ENCODE peak calls at places on chromosome 11, in nine cellular contexts. I is right cardiac atrium, P is neuronal stem cell, G is heart right ventricle, D is cardiac muscle cell, Q is lower lobe of right lung, C is breast epithelium, U is SJCRH30, K is heart left ventricle. M is an unnamed sample.

GRCh38 chr11:7543302-7543701 is 29.5 kb downstream of the PPFIBP2 start:
- DNase-seq in I (no peak), P (no peak), G (no peak), D (no peak), Q (no peak), C (no peak), U (no peak), K (no peak), M (no peak)

GRCh38 chr11:72684236-72684912 is 10.2 kb upstream of the PDE2A start:
- DNase-seq in I (peak; percentile 87), P (no peak), G (peak; percentile 74), D (peak; percentile 50), Q (peak; percentile 68), C (no peak), U (peak; percentile 42), K (peak; percentile 83), M (peak; percentile 7)

GRCh38 chr11:93652679-93653078 is 8.8 kb upstream of the CEP295 start:
- DNase-seq in I (no peak), P (no peak), G (no peak), D (no peak), Q (no peak), C (no peak), U (no peak), K (no peak), M (no peak)

GRCh38 chr11:100830978-100831732 is 144.1 kb downstream of the ARHGAP42 start:
- DNase-seq in I (peak; percentile 15), P (no peak), G (no peak), D (peak; percentile 71), Q (no peak), C (peak; percentile 27), U (peak; percentile 57), K (peak; percentile 29), M (no peak)

GRCh38 chr11:61297741-61298140 is 2.6 kb upstream of the VWCE start:
- DNase-seq in I (peak; percentile 52), P (no peak), G (no peak), D (peak; percentile 97), Q (no peak), C (peak; percentile 67), U (no peak), K (peak; percentile 60), M (no peak)

GRCh38 chr11:61832758-61833157 is 4.7 kb downstream of the FADS2 start:
- DNase-seq in I (no peak), P (no peak), G (peak; percentile 41), D (no peak), Q (no peak), C (no peak), U (no peak), K (peak; percentile 58), M (no peak)

GRCh38 chr11:47552086-47552580 is 799 bp downstream of the CELF1 start:
- DNase-seq in I (peak; percentile 36), P (no peak), G (no peak), D (peak; percentile 66), Q (no peak), C (no peak), U (peak; percentile 45), K (no peak), M (no peak)

GRCh38 chr11:122754553-122755322 is 83.6 kb upstream of the CRTAM start:
- DNase-seq in I (no peak), P (no peak), G (no peak), D (peak; percentile 30), Q (no peak), C (no peak), U (no peak), K (no peak), M (peak; percentile 46)

GRCh38 chr11:83801799-83802198 is 515.6 kb upstream of the CCDC90B start:
- DNase-seq in I (no peak), P (no peak), G (no peak), D (no peak), Q (no peak), C (no peak), U (no peak), K (no peak), M (no peak)

GRCh38 chr11:57294225-57295131 is 30.3 kb downstream of the TNKS1BP1 start:
- DNase-seq in I (no peak), P (no peak), G (no peak), D (peak; percentile 64), Q (no peak), C (peak; percentile 66), U (peak; percentile 41), K (no peak), M (no peak)

GRCh38 chr11:13595166-13595565 is 73.3 kb upstream of the FAR1 start:
- DNase-seq in I (no peak), P (no peak), G (no peak), D (no peak), Q (no peak), C (no peak), U (no peak), K (no peak), M (no peak)

GRCh38 chr11:119791047-119791446 is 62.0 kb upstream of the NECTIN1 start:
- DNase-seq in I (no peak), P (no peak), G (no peak), D (no peak), Q (no peak), C (no peak), U (no peak), K (no peak), M (no peak)

GRCh38 chr11:61834278-61835004 is 6.3 kb downstream of the FADS2 start:
- DNase-seq in I (peak; percentile 85), P (no peak), G (peak; percentile 60), D (peak; percentile 92), Q (no peak), C (no peak), U (peak; percentile 78), K (peak; percentile 79), M (peak; percentile 59)

GRCh38 chr11:46369458-46370152 is 11.9 kb upstream of the MDK start:
- DNase-seq in I (no peak), P (no peak), G (peak; percentile 56), D (peak; percentile 84), Q (no peak), C (no peak), U (peak; percentile 80), K (peak; percentile 62), M (peak; percentile 22)

GRCh38 chr11:44561275-44561781 is 4.1 kb upstream of the CD82 start:
- DNase-seq in I (no peak), P (no peak), G (no peak), D (no peak), Q (no peak), C (no peak), U (peak; percentile 41), K (no peak), M (no peak)

GRCh38 chr11:59138643-59139042 is 4.0 kb upstream of the FAM111A start:
- DNase-seq in I (no peak), P (no peak), G (no peak), D (no peak), Q (no peak), C (no peak), U (no peak), K (no peak), M (no peak)

GRCh38 chr11:59135648-59136461 is 6.8 kb upstream of the FAM111A start:
- DNase-seq in I (peak; percentile 79), P (peak; percentile 60), G (peak; percentile 81), D (peak; percentile 84), Q (peak; percentile 89), C (peak; percentile 54), U (peak; percentile 77), K (peak; percentile 74), M (peak; percentile 83)

GRCh38 chr11:59141673-59142460 is 789 bp upstream of the FAM111A start:
- DNase-seq in I (no peak), P (no peak), G (no peak), D (peak; percentile 11), Q (no peak), C (no peak), U (no peak), K (no peak), M (no peak)

GRCh38 chr11:59141191-59141590 is 1.5 kb upstream of the FAM111A start:
- DNase-seq in I (no peak), P (no peak), G (no peak), D (no peak), Q (no peak), C (no peak), U (no peak), K (no peak), M (no peak)

DNA sequence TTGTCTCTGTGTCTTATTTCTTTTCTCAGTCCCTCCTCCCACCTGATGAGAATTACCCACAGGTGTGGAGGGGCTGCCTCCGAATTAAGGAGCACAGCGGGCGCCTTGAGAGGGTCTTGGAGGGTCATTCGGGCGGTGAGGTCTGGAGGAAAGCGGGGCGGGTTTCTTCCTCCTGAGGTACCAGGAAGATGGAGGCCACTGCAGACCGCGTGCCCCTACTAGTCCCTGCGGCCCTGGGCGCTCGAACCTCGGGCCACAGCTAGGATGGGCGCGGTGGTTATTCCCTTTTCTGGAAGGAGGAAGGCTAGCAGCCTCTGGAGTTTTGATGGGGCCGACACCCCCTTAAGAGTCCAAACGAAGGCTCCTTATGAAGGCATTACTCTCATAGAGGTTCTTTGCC is 5.5 kb upstream of the FAM111A start:
- DNase-seq in I (peak; percentile 16), P (no peak), G (no peak), D (no peak), Q (no peak), C (no peak), U (no peak), K (no peak), M (no peak)
- H3K4me3 ChIP-seq in I (no peak overlapping the region), P (no peak overlapping the region), G (no peak overlapping the region), D (no peak overlapping the region), Q (no peak overlapping the region), C (no peak overlapping the region), U (no peak overlapping the region), K (no peak overlapping the region), M (no peak overlapping the region)

GRCh38 chr11:128830836-128831780 is 36.0 kb downstream of the KCNJ1 start:
- DNase-seq in I (peak; percentile 76), P (peak; percentile 84), G (peak; percentile 81), D (peak; percentile 91), Q (peak; percentile 81), C (peak; percentile 69), U (peak; percentile 51), K (peak; percentile 68), M (peak; percentile 80)
- H3K4me1 ChIP-seq in I (peaks cover 5% of the 10 kb centered on the region), P (peaks cover 2% of the 10 kb centered on the region), G (peaks cover 9% of the 10 kb centered on the region), D (peaks cover 4% of the 10 kb centered on the region), Q (peaks cover 44% of the 10 kb centered on the region), C (no peaks in the 10 kb centered on the region), U (no peaks in the 10 kb centered on the region), K (peaks cover 17% of the 10 kb centered on the region), M (peaks cover 13% of the 10 kb centered on the region)

DNA sequence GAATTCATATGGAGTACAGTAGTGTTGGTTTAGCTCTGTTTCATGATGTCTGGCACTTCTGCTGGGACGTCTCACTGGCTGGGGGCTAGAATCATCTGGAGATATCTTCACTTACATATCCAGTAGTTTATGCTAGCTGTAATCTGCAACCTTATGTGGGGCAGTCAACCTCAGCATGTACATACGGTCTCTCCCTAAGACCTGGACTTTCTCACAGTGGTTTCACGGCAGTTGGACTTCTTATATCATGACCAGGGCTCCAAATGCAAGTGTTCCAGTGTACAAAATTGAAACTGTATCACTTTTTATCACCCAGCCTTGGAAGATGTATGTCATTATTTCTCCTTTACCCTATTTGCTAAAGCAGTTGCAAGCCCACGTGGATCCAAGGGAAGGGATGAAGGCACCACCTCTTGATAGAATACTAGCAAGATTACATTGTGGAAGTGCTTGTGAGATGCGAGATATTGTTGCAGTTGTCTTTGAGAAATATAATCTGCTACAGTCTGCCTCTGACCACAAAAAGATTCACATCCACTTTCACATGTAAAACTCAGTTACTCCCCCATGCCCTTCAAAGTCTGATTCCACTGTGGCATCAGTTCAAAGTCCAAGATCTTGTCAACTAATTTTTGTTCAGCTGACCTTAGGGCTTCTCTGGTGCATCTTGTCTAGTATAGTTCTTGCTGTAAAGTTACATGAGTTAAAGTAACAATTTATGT is 316.6 kb upstream of the NCAM1 start:
- DNase-seq in I (no peak), P (no peak), G (no peak), D (no peak), Q (no peak), C (no peak), U (no peak), K (no peak), M (no peak)
- H3K27ac ChIP-seq in I (no peak overlapping the region), P (no peak overlapping the region), G (no peak overlapping the region), D (no peak overlapping the region), Q (no peak overlapping the region), C (no peak overlapping the region), U (no peak overlapping the region), K (no peak overlapping the region), M (no peak overlapping the region)

GRCh38 chr11:69462106-69463045 is 19.1 kb upstream of the LINC01488 start:
- DNase-seq in I (no peak), P (no peak), G (no peak), D (peak; percentile 43), Q (peak; percentile 28), C (no peak), U (no peak), K (no peak), M (no peak)
- H3K4me3 ChIP-seq in I (no peak overlapping the region), P (no peak overlapping the region), G (no peak overlapping the region), D (no peak overlapping the region), Q (no peak overlapping the region), C (no peak overlapping the region), U (no peak overlapping the region), K (no peak overlapping the region), M (no peak overlapping the region)

M was measured in CD8-positive, alpha-beta memory T cell.